ENCODE peak calls at places on chromosome 14, in four cellular contexts. Y is stomach, Z is coronary artery, D is psoas muscle. Q is an unnamed sample.

GRCh38 chr14:100890451-100890850 is 13.1 kb downstream of the RTL1 start:
- DNase-seq in Y (peak), Z (peak), D (no peak), Q (no peak)

GRCh38 chr14:90940318-90940962 is 120.0 kb downstream of the RPS6KA5 start:
- DNase-seq in Y (no peak), Z (no peak), D (no peak), Q (no peak)

GRCh38 chr14:106631886-106632285 is 1105.5 kb downstream of the TMEM121 start:
- DNase-seq in Y (no peak), Z (no peak), D (no peak), Q (no peak)

GRCh38 chr14:99274346-99275221 is 2.6 kb upstream of the BCL11B start:
- DNase-seq in Y (peak), Z (peak), D (peak), Q (peak)

GRCh38 chr14:99261916-99262787 is 9.8 kb downstream of the BCL11B start:
- DNase-seq in Y (peak), Z (no peak), D (no peak), Q (no peak)

GRCh38 chr14:61503167-61503801 is 181.9 kb downstream of the PRKCH start:
- DNase-seq in Y (no peak), Z (no peak), D (no peak), Q (no peak)

GRCh38 chr14:68974759-68975347 is 4.2 kb downstream of the ACTN1 start:
- DNase-seq in Y (no peak), Z (no peak), D (no peak), Q (no peak)

GRCh38 chr14:90513151-90514014 is 116.6 kb downstream of the CALM1 start:
- DNase-seq in Y (peak), Z (no peak), D (no peak), Q (no peak)

GRCh38 chr14:88426271-88426670 is 40.8 kb downstream of the SPATA7 start:
- DNase-seq in Y (no peak), Z (no peak), D (no peak), Q (no peak)

GRCh38 chr14:68784995-68785816 is 7.7 kb downstream of the ZFP36L1 start:
- DNase-seq in Y (peak), Z (peak), D (no peak), Q (peak)

GRCh38 chr14:93906341-93907329 is 20.5 kb upstream of the FAM181A start:
- DNase-seq in Y (peak), Z (no peak), D (no peak), Q (peak)

GRCh38 chr14:57865450-57866198 is at the start of gene SLC35F4:
- DNase-seq in Y (no peak), Z (no peak), D (peak), Q (no peak)

GRCh38 chr14:80637726-80638619 is 303.6 kb downstream of the CEP128 start:
- DNase-seq in Y (no peak), Z (no peak), D (no peak), Q (no peak)

GRCh38 chr14:76763362-76764041 is 2.2 kb downstream of the VASH1 start:
- DNase-seq in Y (no peak), Z (peak), D (no peak), Q (peak)
- H3K4me3 ChIP-seq in Y (no peak), Z (peak), D (peak), Q (no peak)

GRCh38 chr14:105422695-105423487 is 3.3 kb downstream of the MTA1 start:
- DNase-seq in Y (no peak), Z (no peak), D (no peak), Q (peak)
- H3K4me3 ChIP-seq in Y (no peak), Z (no peak), D (no peak), Q (no peak)

GRCh38 chr14:54773171-54774006 is 129.2 kb downstream of the GCH1 start:
- DNase-seq in Y (peak), Z (peak), D (peak), Q (peak)

GRCh38 chr14:54769955-54770863 is 132.4 kb downstream of the GCH1 start:
- DNase-seq in Y (no peak), Z (no peak), D (no peak), Q (no peak)

GRCh38 chr14:54774824-54775223 is 127.8 kb downstream of the GCH1 start:
- DNase-seq in Y (no peak), Z (peak), D (no peak), Q (no peak)

GRCh38 chr14:54771411-54772027 is 131.1 kb downstream of the GCH1 start:
- DNase-seq in Y (no peak), Z (no peak), D (no peak), Q (no peak)

GRCh38 chr14:54772451-54772881 is 130.2 kb downstream of the GCH1 start:
- DNase-seq in Y (no peak), Z (no peak), D (no peak), Q (no peak)
- H3K4me3 ChIP-seq in Y (no peak), Z (no peak), D (no peak), Q (no peak)

DNA sequence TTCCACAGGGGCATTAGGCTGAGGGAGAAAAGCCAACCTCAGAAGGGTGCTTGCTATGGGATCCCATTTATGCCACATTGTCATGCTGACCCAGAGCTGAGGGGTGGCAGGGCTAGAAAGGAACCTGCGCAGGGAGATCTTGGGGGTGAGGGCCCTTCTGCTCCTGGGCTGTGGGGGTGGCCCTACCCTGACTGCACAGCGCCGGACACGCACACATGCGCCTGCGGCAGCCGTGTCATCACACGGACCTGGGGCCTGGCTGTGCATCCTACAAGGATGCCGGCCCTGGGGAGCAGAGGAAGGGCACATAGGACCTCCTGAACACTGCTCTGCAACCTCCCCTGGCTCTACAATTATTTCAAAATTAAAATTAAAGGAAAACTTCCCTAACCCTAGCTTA is 6.9 kb downstream of the CDCA4 start:
- DNase-seq in Y (no peak), Z (no peak), D (no peak), Q (no peak)
- H3K4me3 ChIP-seq in Y (no peak), Z (no peak), D (no peak), Q (no peak)

GRCh38 chr14:21070083-21070609 is at the start of gene ARHGEF40:
- DNase-seq in Y (peak), Z (no peak), D (peak), Q (peak)
- H3K4me3 ChIP-seq in Y (peak), Z (peak), D (peak), Q (peak)

GRCh38 chr14:105400016-105400415 is 1.7 kb downstream of the TEX22 start:
- DNase-seq in Y (no peak), Z (no peak), D (no peak), Q (no peak)
- H3K4me3 ChIP-seq in Y (no peak), Z (no peak), D (peak), Q (no peak)

DNA sequence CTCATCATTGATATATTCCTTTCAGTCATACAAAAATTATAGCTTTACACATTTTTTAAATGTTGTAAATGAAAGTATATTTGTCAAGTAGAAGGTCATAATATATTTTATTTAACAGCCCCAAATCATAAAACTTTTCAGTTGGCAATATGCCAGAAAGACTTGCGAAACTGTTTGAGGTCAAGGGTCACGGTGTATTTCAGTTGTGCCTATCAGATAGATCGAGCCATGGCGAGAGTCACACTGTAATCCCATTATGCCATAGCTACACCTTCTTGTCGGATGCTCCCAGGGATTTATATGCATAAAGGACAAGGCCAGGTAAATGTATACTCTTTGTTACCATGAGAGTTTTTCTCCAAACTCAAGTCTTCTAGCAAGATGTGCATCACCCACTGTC is 26.7 kb upstream of the G2E3 start:
- DNase-seq in Y (no peak), Z (no peak), D (no peak), Q (no peak)
- H3K4me3 ChIP-seq in Y (no peak), Z (no peak), D (no peak), Q (no peak)